ENCODE peak calls at places on chromosomes 6 and 20, in nine cellular contexts. G is ovary, Y is A549, R is transverse colon, S is tibial nerve, V is uterus, Q is suprapubic skin, B is stomach, H is adrenal gland. O is an unnamed sample. For H3K4me1, the result is how much of the 10 kb centered on the place peaks cover.

GRCh38 chr6:41367700-41368099 is 32.3 kb downstream of the NCR2 start:
- DNase-seq in Q (no peak), R (peak), V (peak), G (peak), H (peak), Y (peak), S (peak), B (peak), O (peak)

GRCh38 chr6:135851442-135852271 is at the start of gene PDE7B:
- DNase-seq in R (peak), B (peak), G (peak), H (peak), Y (peak), S (peak), V (peak), Q (peak), O (peak)

GRCh38 chr6:154343473-154344308 is 12.9 kb downstream of the IPCEF1 start:
- DNase-seq in V (no peak), G (peak), Q (no peak), R (peak), S (no peak), B (peak), Y (no peak), H (peak), O (peak)

GRCh38 chr6:7640607-7641577 is 50.9 kb downstream of the SNRNP48 start:
- DNase-seq in R (no peak), Y (peak), S (no peak), B (no peak), H (no peak), V (no peak), Q (no peak), G (no peak), O (no peak)

GRCh38 chr6:14559754-14560527 is 442.4 kb downstream of the CD83 start:
- DNase-seq in H (no peak), B (no peak), R (no peak), Y (peak), S (no peak), Q (no peak), V (no peak), G (no peak), O (no peak)

GRCh38 chr6:133698272-133698671 is 190.6 kb upstream of the TCF21 start:
- DNase-seq in B (no peak), H (no peak), Y (no peak), S (no peak), G (no peak), Q (no peak), R (no peak), V (no peak), O (no peak)

GRCh38 chr6:144321839-144322591 is 36.9 kb downstream of the UTRN start:
- DNase-seq in S (no peak), R (no peak), B (no peak), V (no peak), H (no peak), Q (no peak), Y (no peak), G (no peak), O (peak)

GRCh38 chr6:129672883-129673631 is 36.9 kb downstream of the ARHGAP18 start:
- DNase-seq in R (no peak), B (no peak), H (peak), V (no peak), S (no peak), Y (no peak), Q (no peak), G (no peak), O (no peak)

GRCh38 chr6:46255528-46255927 is 84.7 kb upstream of the ENPP5 start:
- DNase-seq in V (no peak), H (peak), S (no peak), B (no peak), R (no peak), Q (no peak), G (no peak), Y (no peak), O (no peak)

GRCh38 chr6:87922947-87923330 is 124.7 kb upstream of the SPACA1 start:
- DNase-seq in H (no peak), Y (no peak), B (no peak), Q (no peak), S (no peak), R (no peak), G (no peak), V (no peak), O (no peak)

GRCh38 chr20:60583741-60584140 is 625.5 kb downstream of the CDH26 start:
- DNase-seq in H (no peak), B (no peak), Q (no peak), R (no peak), G (no peak), S (no peak), Y (no peak), V (no peak), O (no peak)
- H3K27ac ChIP-seq in H (no peak), B (no peak), Q (no peak), R (no peak), G (no peak), S (peak), Y (no peak), V (no peak), O (no peak)

GRCh38 chr20:62245911-62246280 is 7.6 kb downstream of the OSBPL2 start:
- DNase-seq in H (no peak), S (no peak), Y (no peak), R (no peak), Q (no peak), V (no peak), B (no peak), G (no peak), O (no peak)

GRCh38 chr20:62244644-62245108 is 6.4 kb downstream of the OSBPL2 start:
- DNase-seq in Q (no peak), B (peak), V (no peak), R (no peak), H (no peak), G (no peak), S (no peak), Y (no peak), O (no peak)

GRCh38 chr20:62243106-62243505 is 4.8 kb downstream of the OSBPL2 start:
- DNase-seq in R (no peak), G (no peak), Q (no peak), S (no peak), V (no peak), H (no peak), B (no peak), Y (no peak), O (no peak)

GRCh38 chr20:62242196-62242595 is 3.9 kb downstream of the OSBPL2 start:
- DNase-seq in G (no peak), H (no peak), S (no peak), Y (no peak), R (no peak), B (no peak), V (no peak), Q (no peak), O (no peak)

DNA sequence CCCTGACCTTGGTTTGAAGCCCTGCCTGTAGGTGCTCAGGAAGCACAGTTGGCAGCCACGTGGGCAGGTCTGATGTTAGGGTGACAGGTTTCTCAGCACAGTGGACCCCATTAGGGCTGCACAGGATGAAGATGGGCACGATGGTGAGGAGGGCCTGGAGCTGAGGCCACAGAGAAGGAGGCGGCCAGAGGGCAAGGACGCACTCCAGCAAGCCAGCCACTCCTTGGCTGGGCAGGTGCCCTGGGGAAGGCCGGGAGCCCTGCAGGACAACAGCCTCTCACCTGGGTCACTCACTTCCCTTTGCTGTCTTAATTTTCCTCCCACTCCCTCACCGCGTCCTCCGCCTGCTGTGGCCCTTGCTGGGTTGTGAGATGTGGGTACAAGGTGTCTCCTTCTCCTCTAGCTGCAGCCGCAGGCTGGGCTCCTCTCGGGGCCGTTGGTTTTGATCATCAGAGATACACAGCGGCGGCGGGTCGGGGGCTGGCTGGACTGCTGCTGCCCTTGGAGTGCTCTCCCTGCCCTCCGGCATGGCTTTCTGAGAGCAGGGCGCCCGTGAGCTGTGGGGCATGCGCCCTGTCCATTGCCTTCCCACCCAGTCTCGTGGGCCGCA is 5.7 kb downstream of the OSBPL2 start:
- DNase-seq in G (no peak), H (no peak), B (no peak), V (no peak), S (no peak), R (no peak), Y (no peak), Q (no peak), O (no peak)
- H3K4me1 ChIP-seq in G (under half), H (under half), B (half or more), V (under half), S (under half), R (half or more), Y (under half), Q (half or more), O (under half)

GRCh38 chr20:45814314-45814713 is 1.9 kb downstream of the UBE2C start:
- DNase-seq in Y (no peak), S (no peak), H (no peak), R (no peak), B (no peak), V (no peak), Q (no peak), G (no peak), O (no peak)

GRCh38 chr20:45813489-45813888 is 1.0 kb downstream of the UBE2C start:
- DNase-seq in S (no peak), G (no peak), V (no peak), H (no peak), Q (no peak), R (no peak), B (no peak), Y (no peak), O (no peak)

GRCh38 chr20:45810191-45810590 is 2.3 kb upstream of the UBE2C start:
- DNase-seq in Q (no peak), H (no peak), V (no peak), Y (no peak), S (no peak), G (no peak), B (no peak), R (no peak), O (no peak)

GRCh38 chr20:45813006-45813340 is 529 bp downstream of the UBE2C start:
- DNase-seq in V (no peak), Y (no peak), Q (no peak), S (no peak), G (no peak), H (no peak), B (no peak), R (no peak), O (no peak)

DNA sequence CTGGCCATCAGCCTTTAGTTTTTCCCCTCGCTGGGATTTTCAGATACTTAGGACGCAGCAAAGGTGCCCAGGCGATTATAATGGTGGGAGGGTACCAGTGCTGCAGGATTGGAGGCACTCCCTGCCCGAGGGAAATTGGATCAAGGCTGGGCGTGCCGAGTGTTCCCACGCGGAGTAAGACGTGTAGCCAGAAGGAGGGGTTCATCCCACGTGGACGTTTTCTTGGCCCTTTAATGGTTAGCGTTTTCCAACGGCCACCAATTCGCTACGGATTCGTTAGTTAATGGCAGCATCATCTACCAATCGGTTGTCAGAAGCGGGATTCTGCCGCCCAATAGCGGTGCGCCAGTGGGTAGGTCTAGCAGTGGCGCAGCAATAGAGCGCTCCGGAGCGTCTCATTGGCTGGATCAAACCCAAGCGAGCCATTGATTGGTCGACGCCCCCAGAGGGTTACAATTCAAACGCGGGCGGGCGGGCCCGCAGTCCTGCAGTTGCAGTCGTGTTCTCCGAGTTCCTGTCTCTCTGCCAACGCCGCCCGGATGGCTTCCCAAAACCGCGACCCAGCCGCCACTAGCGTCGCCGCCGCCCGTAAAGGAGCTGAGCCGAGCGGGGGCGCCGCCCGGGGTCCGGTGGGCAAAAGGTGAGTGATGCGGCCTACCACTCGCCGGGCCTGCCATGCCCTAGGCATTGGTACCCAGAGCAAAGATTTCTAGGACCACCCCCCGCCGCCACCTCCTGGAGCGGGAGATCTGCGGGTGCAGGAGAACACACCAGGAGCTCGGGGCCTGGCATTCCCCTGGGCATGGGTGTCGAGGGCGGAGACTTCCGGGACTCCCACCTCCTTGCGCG is at the start of gene UBE2C:
- DNase-seq in R (peak), H (peak), V (peak), Y (peak), Q (peak), G (peak), S (peak), B (peak), O (peak)
- TF ChIP-seq POLR2A in R (peak), H (peak), V (no peak), Y (peak), Q (no peak), G (no peak), S (peak), B (no peak), O (no peak)

GRCh38 chr6:72826033-72826432 is 204.2 kb downstream of the KCNQ5 start:
- DNase-seq in Q (no peak), Y (no peak), H (no peak), G (no peak), V (no peak), B (no peak), R (no peak), S (no peak), O (no peak)
- H3K27ac ChIP-seq in Q (no peak), Y (no peak), H (no peak), G (no peak), V (no peak), B (no peak), R (no peak), S (no peak), O (no peak)

GRCh38 chr6:73562557-73562956 is 41.7 kb upstream of the EEF1A1 start:
- DNase-seq in H (no peak), V (no peak), Y (no peak), B (no peak), Q (no peak), R (no peak), G (no peak), S (no peak), O (no peak)

GRCh38 chr6:73564578-73565345 is 43.9 kb upstream of the EEF1A1 start:
- DNase-seq in H (no peak), G (no peak), B (no peak), S (no peak), Y (no peak), Q (no peak), R (no peak), V (no peak), O (no peak)

GRCh38 chr6:73565767-73566485 is 45.1 kb upstream of the EEF1A1 start:
- DNase-seq in V (no peak), B (no peak), G (no peak), H (no peak), R (no peak), Q (no peak), S (no peak), Y (no peak), O (no peak)

GRCh38 chr6:73566954-73567591 is 46.2 kb upstream of the EEF1A1 start:
- DNase-seq in S (peak), Q (peak), H (peak), B (peak), Y (peak), G (peak), V (peak), R (peak), O (no peak)
- H3K4me1 ChIP-seq in S (under half), Q (under half), H (under half), B (under half), Y (under half), G (under half), V (under half), R (under half), O (under half)

GRCh38 chr6:27139753-27140522 is 107.6 kb upstream of the PRSS16 start:
- DNase-seq in B (no peak), V (no peak), Q (no peak), H (no peak), G (no peak), S (no peak), R (peak), Y (no peak), O (no peak)
- TF ChIP-seq POLR2A in B (no peak), V (no peak), Q (no peak), H (no peak), G (no peak), S (no peak), R (no peak), Y (no peak), O (no peak)

DNA sequence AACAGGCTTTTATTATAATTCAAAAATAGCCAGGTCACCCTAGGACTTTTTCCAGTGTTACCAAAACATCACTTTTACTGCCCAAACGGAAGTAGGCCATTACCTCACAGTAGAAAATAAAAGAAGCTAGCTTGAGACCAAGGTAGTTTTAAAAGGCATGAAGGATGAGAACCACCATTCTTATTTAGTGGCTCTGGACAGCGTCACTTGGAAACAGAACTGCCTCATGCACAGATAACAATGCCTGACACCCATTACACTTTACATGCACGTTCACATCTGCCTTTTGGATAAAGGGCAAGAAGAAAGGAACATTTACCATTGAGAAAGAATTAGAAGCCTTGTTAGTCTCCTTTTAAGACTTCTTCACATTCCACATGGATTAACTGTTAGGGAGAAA is 1.9 kb upstream of the PAQR8 start:
- DNase-seq in G (no peak), H (no peak), R (no peak), Y (no peak), B (no peak), Q (no peak), V (no peak), S (no peak), O (no peak)
- H3K27ac ChIP-seq in G (no peak), H (no peak), R (peak), Y (no peak), B (no peak), Q (no peak), V (no peak), S (no peak), O (no peak)

DNA sequence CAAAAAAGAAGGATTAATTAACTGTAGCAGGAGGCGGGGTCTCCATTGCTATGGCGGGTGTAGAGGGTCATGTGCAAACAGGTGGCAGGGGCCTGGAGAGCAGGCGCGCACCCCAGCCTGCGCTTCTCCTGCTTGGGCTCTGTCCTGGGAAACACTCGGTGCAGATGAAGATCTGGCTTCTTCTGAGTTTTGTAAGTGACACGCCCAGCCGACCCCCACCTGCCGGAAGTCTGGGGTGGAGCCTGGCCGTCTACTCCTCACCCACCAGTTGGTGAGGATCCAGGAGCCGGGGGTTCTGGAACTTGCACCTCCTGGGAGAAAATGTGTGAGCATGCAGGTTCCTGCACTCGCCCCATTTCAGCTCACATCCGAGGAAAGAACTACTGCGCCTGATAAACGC is 19.3 kb downstream of the PMEPA1 start:
- DNase-seq in G (no peak), V (no peak), B (no peak), S (no peak), H (no peak), R (no peak), Q (no peak), Y (no peak), O (no peak)
- H3K4me1 ChIP-seq in G (under half), V (under half), B (under half), S (half or more), H (under half), R (under half), Q (half or more), Y (half or more), O (under half)

GRCh38 chr20:3751664-3752385 is 15.7 kb downstream of the ADISSP start:
- DNase-seq in B (peak), V (no peak), H (peak), R (peak), Q (no peak), G (no peak), Y (no peak), S (no peak), O (peak)

GRCh38 chr20:3749087-3749688 is 16.7 kb downstream of the HSPA12B start:
- DNase-seq in B (no peak), R (no peak), S (no peak), G (no peak), Y (no peak), V (no peak), Q (no peak), H (no peak), O (no peak)

GRCh38 chr20:3751284-3751663 is 16.3 kb downstream of the ADISSP start:
- DNase-seq in G (no peak), R (no peak), S (no peak), B (no peak), Q (no peak), Y (no peak), V (no peak), H (no peak), O (no peak)

GRCh38 chr20:3748073-3748472 is 15.6 kb downstream of the HSPA12B start:
- DNase-seq in G (no peak), H (no peak), V (no peak), Y (no peak), B (no peak), R (no peak), Q (no peak), S (no peak), O (no peak)

DNA sequence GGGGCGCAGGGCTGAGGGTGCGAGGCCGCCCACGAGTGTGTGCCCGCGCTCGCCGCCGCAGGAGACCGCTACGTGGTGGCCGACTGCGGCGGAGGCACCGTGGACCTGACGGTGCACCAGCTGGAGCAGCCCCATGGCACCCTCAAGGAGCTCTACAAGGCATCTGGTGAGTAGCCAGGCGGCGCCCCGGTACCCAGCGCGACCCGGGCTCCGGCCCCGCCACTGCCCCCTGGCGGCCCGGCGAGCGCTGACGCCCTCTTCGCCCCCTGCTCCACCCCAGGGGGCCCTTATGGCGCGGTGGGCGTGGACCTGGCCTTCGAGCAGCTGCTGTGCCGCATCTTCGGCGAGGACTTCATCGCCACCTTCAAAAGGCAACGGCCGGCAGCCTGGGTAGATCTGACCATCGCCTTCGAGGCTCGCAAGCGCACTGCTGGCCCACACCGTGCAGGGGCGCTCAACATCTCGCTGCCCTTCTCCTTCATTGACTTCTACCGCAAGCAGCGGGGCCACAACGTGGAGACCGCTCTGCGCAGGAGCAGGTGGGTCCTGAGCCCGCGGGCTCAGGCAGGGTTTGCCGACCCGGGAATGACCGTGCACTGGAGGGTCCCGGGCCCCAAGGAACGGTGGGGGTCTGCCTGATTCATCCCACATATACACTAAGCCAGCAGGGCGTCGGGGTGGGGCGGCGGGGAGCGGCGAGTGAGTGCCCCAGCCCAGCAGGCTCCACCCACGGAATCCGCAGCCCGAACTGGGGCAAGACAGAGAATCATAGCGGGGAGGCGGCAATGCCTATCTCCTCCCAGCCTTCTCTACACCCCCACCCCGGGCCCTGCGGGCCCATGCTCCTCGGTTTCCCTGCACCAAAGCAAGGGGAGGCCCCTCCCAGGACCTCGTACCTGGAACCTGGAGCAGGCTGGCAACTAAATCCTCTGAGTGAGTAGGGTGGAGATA is 17.5 kb downstream of the HSPA12B start:
- DNase-seq in B (peak), H (peak), Q (no peak), Y (peak), S (no peak), G (no peak), R (no peak), V (no peak), O (peak)
- TF ChIP-seq POLR2A in B (no peak), H (no peak), Q (no peak), Y (peak), S (no peak), G (no peak), R (no peak), V (no peak), O (no peak)

GRCh38 chr20:47790032-47790965 is 5.0 kb upstream of the SULF2 start:
- DNase-seq in Y (no peak), Q (no peak), B (no peak), V (peak), H (no peak), G (no peak), S (no peak), R (no peak), O (no peak)
- H3K27ac ChIP-seq in Y (no peak), Q (no peak), B (no peak), V (peak), H (no peak), G (no peak), S (no peak), R (peak), O (no peak)

O was measured in thyroid gland.